ENCODE peak calls at places on chromosome 12, in nine cellular contexts. A is substantia nigra; G is activated T-cell treated with anti-CD3 and anti-CD28 coated beads, Interleukin-2, amount 50 U/mL, for 72 hours; C is stimulated activated CD8-positive, alpha-beta memory T cell treated with anti-CD3 and anti-CD28 coated beads, Interleukin-4, amount 100 ng/mL, for 4 hours; N is A673; J is Jurkat, Clone E6-1; K is activated T-helper 2 cell treated with anti-CD3 and anti-CD28 coated beads, Interferon-gamma antibody, Interleukin-2, Interleukin-4, amounts not matched to agents 10 μg/mL and 5 μg/mL and 100 μg/mL, durations not matched to agents 14 hours and 24 hours and 36 hours; V is activated naive CD4-positive, alpha-beta T cell treated with Interleukin-2 at 50 U/mL for 16 hours; Y is effector memory CD4-positive, alpha-beta T cell. M is an unnamed sample.

GRCh38 chr12:65637774-65638173 is 186.5 kb upstream of the HMGA2 start:
- DNase-seq in A (no peak), G (no peak), C (no peak), N (peak), J (no peak), K (no peak), V (no peak), Y (no peak), M (no peak)

GRCh38 chr12:64895541-64895940 is 71.1 kb downstream of the TBC1D30 start:
- DNase-seq in A (no peak), G (no peak), C (no peak), N (no peak), J (no peak), K (no peak), V (no peak), Y (no peak), M (no peak)

GRCh38 chr12:108187831-108188230 is 58.7 kb downstream of the WSCD2 start:
- DNase-seq in A (no peak), G (no peak), C (no peak), N (no peak), J (no peak), K (no peak), V (no peak), Y (no peak), M (no peak)

GRCh38 chr12:66900616-66901015 is 221.7 kb upstream of the GRIP1 start:
- DNase-seq in A (no peak), G (no peak), C (no peak), N (no peak), J (no peak), K (no peak), V (no peak), Y (no peak), M (no peak)

GRCh38 chr12:8108808-8109398 is 14.5 kb upstream of the CLEC4A start:
- DNase-seq in A (peak), G (peak), C (peak), N (peak), J (peak), K (peak), V (peak), Y (peak), M (peak)

GRCh38 chr12:3752741-3753486 is at the start of gene CRACR2A:
- DNase-seq in A (peak), G (peak), C (peak), N (peak), J (peak), K (peak), V (peak), Y (peak), M (peak)

GRCh38 chr12:6089041-6089823 is 35.2 kb downstream of the VWF start:
- DNase-seq in A (no peak), G (no peak), C (no peak), N (no peak), J (no peak), K (no peak), V (no peak), Y (no peak), M (no peak)

GRCh38 chr12:87661770-87662402 is 367.3 kb downstream of the C12orf50 start:
- DNase-seq in A (no peak), G (no peak), C (no peak), N (no peak), J (no peak), K (no peak), V (no peak), Y (no peak), M (no peak)

GRCh38 chr12:127926004-127926403 is 341.0 kb upstream of the TMEM132C start:
- DNase-seq in A (peak), G (no peak), C (no peak), N (peak), J (no peak), K (no peak), V (no peak), Y (no peak), M (no peak)

GRCh38 chr12:65259501-65259900 is 19.0 kb upstream of the MSRB3 start:
- DNase-seq in A (no peak), G (no peak), C (no peak), N (no peak), J (no peak), K (no peak), V (no peak), Y (no peak), M (no peak)

GRCh38 chr12:86675197-86675596 is 419.0 kb upstream of the MGAT4C start:
- DNase-seq in A (no peak), G (no peak), C (no peak), N (no peak), J (no peak), K (no peak), V (no peak), Y (no peak), M (no peak)

GRCh38 chr12:93081810-93082165 is 152.7 kb upstream of the EEA1 start:
- DNase-seq in A (no peak), G (no peak), C (no peak), N (no peak), J (no peak), K (no peak), V (no peak), Y (no peak), M (no peak)

GRCh38 chr12:42617622-42618021 is 28.1 kb upstream of the PRICKLE1 start:
- DNase-seq in A (no peak), G (no peak), C (no peak), N (no peak), J (no peak), K (no peak), V (no peak), Y (no peak), M (no peak)

GRCh38 chr12:78933014-78933413 is 68.4 kb downstream of the SYT1 start:
- DNase-seq in A (no peak), G (no peak), C (no peak), N (no peak), J (no peak), K (no peak), V (no peak), Y (no peak), M (no peak)

GRCh38 chr12:116759783-116760581 is 21.9 kb downstream of the RNFT2 start:
- DNase-seq in A (no peak), G (peak), C (no peak), N (no peak), J (no peak), K (peak), V (peak), Y (peak), M (no peak)

GRCh38 chr12:126474703-126475102 is 1409.5 kb downstream of the AACS start:
- DNase-seq in A (no peak), G (no peak), C (no peak), N (no peak), J (no peak), K (no peak), V (no peak), Y (no peak), M (no peak)

GRCh38 chr12:2402180-2402579 is 349.4 kb downstream of the CACNA1C start:
- DNase-seq in A (no peak), G (no peak), C (no peak), N (no peak), J (no peak), K (no peak), V (no peak), Y (no peak), M (no peak)

GRCh38 chr12:76450690-76451089 is 102.5 kb upstream of the BBS10 start:
- DNase-seq in A (no peak), G (no peak), C (no peak), N (peak), J (no peak), K (no peak), V (no peak), Y (no peak), M (no peak)

GRCh38 chr12:111598637-111599458 is at the start of gene ATXN2:
- DNase-seq in A (peak), G (peak), C (peak), N (peak), J (no peak), K (no peak), V (peak), Y (peak), M (peak)

GRCh38 chr12:117514016-117514415 is 152.6 kb upstream of the NOS1 start:
- DNase-seq in A (no peak), G (no peak), C (no peak), N (no peak), J (no peak), K (no peak), V (no peak), Y (no peak), M (no peak)

GRCh38 chr12:63967781-63968180 is 123.3 kb downstream of the SRGAP1 start:
- DNase-seq in A (no peak), G (no peak), C (no peak), N (no peak), J (no peak), K (no peak), V (no peak), Y (no peak), M (no peak)

GRCh38 chr12:10226740-10227139 is 14.1 kb downstream of the GABARAPL1 start:
- DNase-seq in A (no peak), G (no peak), C (no peak), N (no peak), J (no peak), K (no peak), V (no peak), Y (no peak), M (no peak)

GRCh38 chr12:50032516-50033316 is 7.4 kb upstream of the RACGAP1 start:
- DNase-seq in A (peak), G (no peak), C (no peak), N (no peak), J (no peak), K (no peak), V (no peak), Y (no peak), M (no peak)

GRCh38 chr12:130491421-130492357 is 154.0 kb downstream of the PIWIL1 start:
- DNase-seq in A (no peak), G (no peak), C (no peak), N (no peak), J (no peak), K (no peak), V (no peak), Y (no peak), M (no peak)

GRCh38 chr12:49636979-49637378 is 13.6 kb downstream of the PRPF40B start:
- DNase-seq in A (peak), G (peak), C (no peak), N (peak), J (peak), K (peak), V (peak), Y (peak), M (peak)

GRCh38 chr12:49365542-49365941 is 1.7 kb upstream of the SPATS2 start:
- DNase-seq in A (no peak), G (no peak), C (no peak), N (no peak), J (no peak), K (no peak), V (no peak), Y (no peak), M (no peak)

GRCh38 chr12:28869197-28869596 is 279.9 kb upstream of the FAR2 start:
- DNase-seq in A (no peak), G (no peak), C (no peak), N (no peak), J (no peak), K (no peak), V (no peak), Y (no peak), M (no peak)

GRCh38 chr12:66070378-66071120 is 60.0 kb downstream of the LLPH start:
- DNase-seq in A (no peak), G (no peak), C (no peak), N (no peak), J (no peak), K (no peak), V (no peak), Y (no peak), M (no peak)

GRCh38 chr12:40693503-40693863 is 1.2 kb downstream of the CNTN1 start:
- DNase-seq in A (peak), G (no peak), C (no peak), N (peak), J (no peak), K (no peak), V (no peak), Y (no peak), M (no peak)

GRCh38 chr12:52423661-52424503 is 10.3 kb downstream of the KRT75 start:
- DNase-seq in A (no peak), G (no peak), C (no peak), N (no peak), J (no peak), K (no peak), V (no peak), Y (no peak), M (no peak)

GRCh38 chr12:21476949-21477348 is 24.5 kb downstream of the RECQL start:
- DNase-seq in A (no peak), G (no peak), C (no peak), N (no peak), J (no peak), K (no peak), V (no peak), Y (no peak), M (no peak)

GRCh38 chr12:107844312-107844921 is 69.9 kb downstream of the ASCL4 start:
- DNase-seq in A (no peak), G (no peak), C (no peak), N (no peak), J (no peak), K (no peak), V (no peak), Y (no peak), M (no peak)

M was measured in OCI-LY7.